ENCODE peak calls at places on chromosomes 1 and 21, in four cellular contexts. P is H9, Y is IMR-90, G is mesendoderm. L is an unnamed sample.

GRCh38 chr21:20997308-20997632 is 939 bp upstream of the NCAM2 start:
- DNase-seq in G (peak; percentile 34), P (peak; percentile 36), Y (no peak), L (no peak)

GRCh38 chr1:1001631-1002300 is 1.9 kb upstream of the HES4 start:
- DNase-seq in P (peak; percentile 79), G (peak; percentile 75), Y (peak; percentile 51), L (no peak)

GRCh38 chr1:54810144-54810942 is 9.2 kb upstream of the TTC22 start:
- DNase-seq in G (peak; percentile 68), Y (peak; percentile 37), P (peak; percentile 83), L (peak; percentile 92)

GRCh38 chr1:68339505-68339904 is 107.2 kb upstream of the WLS start:
- DNase-seq in Y (peak; percentile 63), G (no peak), P (no peak), L (no peak)

GRCh38 chr1:156726549-156727226 is 1.6 kb upstream of the METTL25B start:
- DNase-seq in G (peak; percentile 85), P (peak; percentile 71), Y (peak; percentile 66), L (no peak)

GRCh38 chr1:85200367-85200869 is 398 bp downstream of the SYDE2 start:
- DNase-seq in G (peak; percentile 74), Y (no peak), P (peak; percentile 50), L (peak; percentile 63)

GRCh38 chr1:204255966-204256365 is 42.2 kb upstream of the GOLT1A start:
- DNase-seq in Y (peak; percentile 50), G (peak; percentile 25), P (peak; percentile 45), L (no peak)

GRCh38 chr1:22582670-22583635 is 19.7 kb downstream of the EPHA8 start:
- DNase-seq in G (no peak), P (no peak), Y (no peak), L (no peak)

GRCh38 chr1:92094112-92094511 is 14.0 kb downstream of the BTBD8 start:
- DNase-seq in Y (no peak), G (no peak), P (no peak), L (no peak)

GRCh38 chr1:147627435-147628110 is 42.8 kb downstream of the ACP6 start:
- DNase-seq in Y (peak; percentile 44), G (peak; percentile 56), P (peak; percentile 66), L (peak; percentile 66)

GRCh38 chr21:45041351-45041805 is 33.0 kb upstream of the ADARB1 start:
- DNase-seq in P (no peak), G (no peak), Y (peak; percentile 78), L (no peak)

GRCh38 chr1:245932302-245932972 is 574.6 kb downstream of the SMYD3 start:
- DNase-seq in P (no peak), Y (no peak), G (no peak), L (no peak)

GRCh38 chr1:230120949-230121381 is 53.9 kb downstream of the GALNT2 start:
- DNase-seq in P (no peak), Y (no peak), G (peak; percentile 57), L (no peak)
- H3K56ac ChIP-seq in P (no peak overlapping the region), Y (no peak overlapping the region), G (no peak overlapping the region), L (no peak overlapping the region)

DNA sequence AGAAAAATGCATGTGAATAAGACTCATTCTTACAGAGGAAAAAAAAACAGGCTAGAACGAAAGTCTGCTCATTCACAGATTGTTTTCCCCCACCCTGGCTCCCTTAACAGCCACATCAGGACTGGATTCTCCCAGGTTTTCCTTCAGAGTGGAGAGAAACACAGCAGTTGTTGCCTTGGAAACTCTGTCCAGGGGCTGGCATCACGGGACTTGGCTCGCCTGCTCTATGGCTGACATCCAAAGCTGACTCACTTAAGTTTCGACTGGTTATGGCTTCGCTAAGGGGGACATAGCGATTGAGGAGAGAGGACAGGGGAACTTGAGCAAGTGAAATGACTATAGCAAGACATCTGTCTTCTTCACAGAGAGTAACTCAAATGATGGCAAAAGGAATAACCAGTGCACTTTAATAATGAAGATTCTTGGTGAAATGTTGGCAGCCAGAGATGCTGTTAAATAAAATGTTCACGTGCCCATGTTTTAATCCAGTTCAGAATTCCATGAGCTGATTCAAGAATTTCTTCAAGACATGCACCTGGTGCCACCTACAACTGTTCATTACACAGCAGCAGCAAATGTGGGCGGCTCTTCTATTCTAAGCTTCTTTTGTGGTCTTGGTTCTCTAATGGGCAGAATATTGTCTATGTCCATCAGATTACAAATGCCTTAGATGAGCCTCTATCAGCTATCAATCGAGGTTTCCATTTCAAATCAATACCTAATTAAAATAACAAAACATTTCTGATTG is 21.8 kb downstream of the MIS18A start:
- DNase-seq in Y (peak; percentile 91), P (no peak), G (peak; percentile 21), L (no peak)
- H3K27ac ChIP-seq in Y (no peak overlapping the region), P (no peak overlapping the region), G (no peak overlapping the region), L (no peak overlapping the region)

GRCh38 chr1:109187127-109187526 is 26.6 kb upstream of the SARS1 start:
- DNase-seq in P (no peak), Y (no peak), G (no peak), L (no peak)
- H3K56ac ChIP-seq in P (no peak overlapping the region), Y (no peak overlapping the region), G (no peak overlapping the region), L (no peak overlapping the region)

DNA sequence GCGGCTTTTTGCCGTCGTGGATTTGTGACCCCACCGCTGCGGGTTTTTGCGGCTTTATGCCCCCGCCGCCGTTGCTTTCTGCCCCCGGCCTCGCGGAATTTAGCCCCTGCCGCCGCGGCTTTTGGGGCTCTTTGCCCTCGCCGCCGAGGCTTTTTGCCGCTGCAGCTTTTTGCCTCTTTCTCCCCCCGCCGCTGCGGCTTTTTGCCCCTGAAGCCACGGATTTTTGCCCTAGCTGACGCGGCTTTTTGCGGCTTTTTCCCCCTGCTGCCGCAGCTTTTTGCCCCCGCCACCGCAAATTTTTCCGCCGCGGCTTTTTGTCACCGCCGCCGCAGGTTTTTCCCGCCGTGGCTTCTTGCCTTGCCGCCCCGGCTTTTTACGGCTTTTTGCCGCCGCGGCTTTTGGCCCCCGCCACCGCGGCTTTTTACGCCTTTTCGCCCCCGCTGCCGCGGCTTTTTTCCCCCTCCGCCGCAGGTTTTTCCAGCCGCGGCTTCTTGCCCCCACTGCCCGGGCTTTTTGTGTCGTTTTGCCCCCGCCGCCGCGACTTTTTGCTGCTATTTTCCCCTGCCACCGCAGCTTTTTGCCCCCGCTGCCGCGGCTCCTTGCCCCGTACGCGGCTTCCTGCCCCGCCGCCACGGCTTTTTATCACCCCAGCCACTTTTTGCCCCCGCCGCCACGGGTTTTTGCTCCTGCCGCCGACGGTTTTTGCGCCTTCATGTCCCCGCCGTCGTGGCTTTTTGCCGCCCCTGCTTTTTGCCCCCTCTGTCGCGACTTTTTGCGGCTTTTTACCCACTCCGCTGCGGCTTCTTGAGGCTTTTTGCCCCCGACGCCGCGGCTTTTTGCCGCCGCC is 3933.6 kb downstream of the SRGAP2C start:
- DNase-seq in Y (no peak), G (no peak), P (peak; percentile 7), L (no peak)
- H3K27ac ChIP-seq in Y (no peak overlapping the region), G (no peak overlapping the region), P (no peak overlapping the region), L (no peak overlapping the region)

GRCh38 chr1:195715652-195716051 is 892.6 kb downstream of the KCNT2 start:
- DNase-seq in P (no peak), Y (no peak), G (no peak), L (no peak)
- H3K56ac ChIP-seq in P (no peak overlapping the region), Y (no peak overlapping the region), G (no peak overlapping the region), L (no peak overlapping the region)

DNA sequence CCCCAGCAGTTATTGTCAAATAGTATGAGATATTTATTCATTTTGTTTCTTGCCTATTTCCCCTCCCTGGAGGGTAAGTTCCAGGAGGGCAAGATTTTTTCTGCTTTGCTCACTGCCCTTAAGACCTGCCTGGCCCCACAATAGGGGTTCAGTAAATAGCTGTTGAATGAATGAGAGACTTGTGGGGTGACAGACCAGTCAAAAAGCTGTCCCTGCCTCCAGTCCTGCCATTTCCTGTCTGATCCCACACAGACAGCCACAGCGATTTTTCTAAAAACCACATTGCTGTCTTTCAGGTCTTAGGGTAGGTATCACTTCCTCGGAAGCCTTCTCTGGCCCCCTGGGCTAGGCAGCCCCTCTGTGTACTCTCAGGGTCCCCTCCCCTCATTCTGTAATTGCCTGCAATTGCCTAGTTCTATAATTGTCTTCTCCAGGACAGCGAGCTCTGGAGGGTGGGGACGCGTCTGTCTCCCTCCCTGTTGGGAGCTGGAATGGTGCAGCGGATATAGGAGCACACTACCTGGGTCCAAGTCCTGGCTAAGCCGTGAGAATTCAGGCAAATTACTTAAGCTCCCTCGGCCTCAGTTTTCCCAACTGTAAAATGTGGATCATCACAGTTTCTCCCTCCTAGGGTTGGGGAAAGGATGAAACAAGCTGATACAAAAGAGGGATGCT is 1.8 kb upstream of the EXTL1 start:
- DNase-seq in G (no peak), Y (peak; percentile 56), P (no peak), L (no peak)
- H3K27ac ChIP-seq in G (no peak overlapping the region), Y (no peak overlapping the region), P (no peak overlapping the region), L (no peak overlapping the region)

DNA sequence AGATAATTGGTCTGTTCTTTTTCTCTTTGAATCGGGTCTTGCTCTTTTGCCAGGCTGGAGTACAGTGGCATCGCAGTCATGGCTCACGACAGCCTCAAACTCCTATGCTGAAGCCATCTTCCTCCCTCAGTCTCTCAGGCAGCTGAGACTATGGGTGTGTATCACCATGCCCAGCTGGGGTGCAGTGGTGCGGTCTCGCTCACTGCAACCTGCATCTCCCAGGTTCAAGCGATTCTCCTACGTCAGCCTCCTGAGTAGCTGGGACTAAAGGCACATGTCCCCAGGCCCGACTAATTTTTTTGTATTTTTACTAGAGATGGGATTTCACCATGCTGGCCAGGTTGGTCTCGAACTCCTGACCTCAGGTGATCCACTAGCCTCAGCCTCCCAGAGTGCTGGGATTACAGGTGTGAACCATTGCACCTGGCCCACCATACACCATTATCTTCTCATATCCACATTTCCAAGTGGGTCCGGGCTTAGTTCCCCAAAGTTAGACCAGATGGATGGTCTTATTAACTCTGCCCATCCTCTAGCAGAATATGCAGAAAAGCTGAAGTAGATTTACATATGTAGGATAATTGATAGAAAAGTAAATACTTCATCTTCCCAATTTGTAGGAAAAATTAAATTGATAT is 13.1 kb downstream of the CCDC17 start:
- DNase-seq in Y (no peak), G (no peak), P (no peak), L (no peak)
- H3K56ac ChIP-seq in Y (no peak overlapping the region), G (no peak overlapping the region), P (no peak overlapping the region), L (no peak overlapping the region)